ENCODE peak calls at places on chromosome 9, in four cellular contexts. One of them, this sample, is unnamed.
A peak's percentile ranks its signal among the peaks of the same experiment; 100 is the strongest.

GRCh38 chr9:87383341-87384150 is 114.1 kb upstream of the DAPK1 start:
- DNase-seq in amniotic stem cell: no peak
- DNase-seq in heart left ventricle: no peak
- DNase-seq in Kasumi-1: no peak
- DNase-seq in this sample: no peak

GRCh38 chr9:130446111-130446861 is 1.5 kb downstream of the ASS1 start:
- DNase-seq in heart left ventricle: peak; percentile 89
- DNase-seq in Kasumi-1: peak; percentile 24
- DNase-seq in amniotic stem cell: peak; percentile 53
- DNase-seq in this sample: no peak

GRCh38 chr9:115262477-115262876 is 144.5 kb upstream of the TNC start:
- DNase-seq in heart left ventricle: peak; percentile 81
- DNase-seq in amniotic stem cell: no peak
- DNase-seq in Kasumi-1: no peak
- DNase-seq in this sample: no peak

GRCh38 chr9:87594218-87594617 is 96.6 kb downstream of the DAPK1 start:
- DNase-seq in amniotic stem cell: no peak
- DNase-seq in heart left ventricle: no peak
- DNase-seq in Kasumi-1: no peak
- DNase-seq in this sample: no peak

GRCh38 chr9:27771803-27772545 is 198.7 kb upstream of the C9orf72 start:
- DNase-seq in Kasumi-1: no peak
- DNase-seq in amniotic stem cell: no peak
- DNase-seq in heart left ventricle: no peak
- DNase-seq in this sample: no peak

GRCh38 chr9:83959061-83959460 is 21.0 kb downstream of the HNRNPK start:
- DNase-seq in heart left ventricle: no peak
- DNase-seq in Kasumi-1: no peak
- DNase-seq in amniotic stem cell: peak; percentile 59
- DNase-seq in this sample: no peak

GRCh38 chr9:122100756-122101155 is 7.6 kb upstream of the TTLL11 start:
- DNase-seq in heart left ventricle: no peak
- DNase-seq in Kasumi-1: no peak
- DNase-seq in amniotic stem cell: no peak
- DNase-seq in this sample: no peak

GRCh38 chr9:69443178-69443577 is 118.2 kb downstream of the ENTREP1 start:
- DNase-seq in Kasumi-1: no peak
- DNase-seq in amniotic stem cell: no peak
- DNase-seq in heart left ventricle: no peak
- DNase-seq in this sample: no peak

GRCh38 chr9:34992376-34992951 is 2.9 kb downstream of the DNAJB5 start:
- DNase-seq in amniotic stem cell: peak; percentile 55
- DNase-seq in Kasumi-1: peak; percentile 33
- DNase-seq in heart left ventricle: peak; percentile 54
- DNase-seq in this sample: no peak

GRCh38 chr9:18869725-18870124 is 163.3 kb downstream of the SAXO1 start:
- DNase-seq in amniotic stem cell: no peak
- DNase-seq in heart left ventricle: no peak
- DNase-seq in Kasumi-1: no peak
- DNase-seq in this sample: no peak

GRCh38 chr9:124708070-124708469 is 63.0 kb downstream of the NR6A1 start:
- DNase-seq in heart left ventricle: no peak
- DNase-seq in amniotic stem cell: no peak
- DNase-seq in Kasumi-1: no peak
- DNase-seq in this sample: no peak

GRCh38 chr9:105103776-105104175 is 140.7 kb upstream of the SLC44A1 start:
- DNase-seq in heart left ventricle: no peak
- DNase-seq in amniotic stem cell: peak; percentile 8
- DNase-seq in Kasumi-1: no peak
- DNase-seq in this sample: no peak

GRCh38 chr9:127450170-127450830 is 906 bp downstream of the RPL12 start:
- DNase-seq in heart left ventricle: no peak
- DNase-seq in Kasumi-1: no peak
- DNase-seq in amniotic stem cell: no peak
- DNase-seq in this sample: no peak

GRCh38 chr9:137067860-137068538 is 2.4 kb downstream of the SAPCD2 start:
- DNase-seq in amniotic stem cell: no peak
- DNase-seq in heart left ventricle: peak; percentile 72
- DNase-seq in Kasumi-1: peak; percentile 82
- DNase-seq in this sample: peak; percentile 69

GRCh38 chr9:99340281-99340680 is 118.2 kb downstream of the SEC61B start:
- DNase-seq in amniotic stem cell: no peak
- DNase-seq in Kasumi-1: no peak
- DNase-seq in heart left ventricle: no peak
- DNase-seq in this sample: no peak